ENCODE peak calls at places on chromosomes 6 and 20, in six cellular contexts. H, E, O, B, W and G are unnamed samples.
A peak's percentile ranks its signal among the peaks of the same experiment; 100 is the strongest.

GRCh38 chr6:163324928-163325784 is 89.4 kb upstream of the QKI start:
- DNase-seq in H (no peak), E (no peak), O (peak; percentile 62), B (peak; percentile 42), W (no peak), G (peak; percentile 44)

GRCh38 chr6:1094306-1094705 is 217.6 kb upstream of the FOXQ1 start:
- DNase-seq in H (no peak), E (no peak), O (no peak), B (peak; percentile 86), W (no peak), G (peak; percentile 83)

GRCh38 chr6:15242937-15243614 is 2.8 kb upstream of the JARID2 start:
- DNase-seq in H (no peak), E (no peak), O (no peak), B (no peak), W (no peak), G (no peak)

GRCh38 chr6:1015819-1016218 is 296.1 kb upstream of the FOXQ1 start:
- DNase-seq in H (peak; percentile 47), E (no peak), O (no peak), B (peak; percentile 16), W (no peak), G (peak; percentile 56)

GRCh38 chr20:18588554-18589043 is 745 bp downstream of the DTD1 start:
- DNase-seq in H (no peak), E (no peak), O (no peak), B (no peak), W (peak; percentile 47), G (no peak)

GRCh38 chr6:93644611-93645010 is 225.3 kb upstream of the EPHA7 start:
- DNase-seq in H (no peak), E (no peak), O (no peak), B (peak; percentile 39), W (no peak), G (no peak)

GRCh38 chr6:22401206-22401605 is 104.4 kb upstream of the PRL start:
- DNase-seq in H (no peak), E (no peak), O (peak; percentile 49), B (no peak), W (no peak), G (no peak)

GRCh38 chr20:39574061-39574460 is 611.9 kb downstream of the DHX35 start:
- DNase-seq in H (no peak), E (no peak), O (no peak), B (no peak), W (no peak), G (no peak)

GRCh38 chr20:35058184-35058583 is 34.4 kb downstream of the TRPC4AP start:
- DNase-seq in H (no peak), E (no peak), O (no peak), B (no peak), W (no peak), G (no peak)

GRCh38 chr6:167331565-167331964 is 6.7 kb downstream of the TTLL2 start:
- DNase-seq in H (no peak), E (no peak), O (no peak), B (no peak), W (no peak), G (no peak)

GRCh38 chr20:8326196-8326595 is 194.1 kb downstream of the PLCB1 start:
- DNase-seq in H (no peak), E (no peak), O (no peak), B (no peak), W (no peak), G (no peak)
- TF ChIP-seq CTCF in H (no peak), E (no peak), O (no peak), B (no peak), W (no peak), G (no peak)

DNA sequence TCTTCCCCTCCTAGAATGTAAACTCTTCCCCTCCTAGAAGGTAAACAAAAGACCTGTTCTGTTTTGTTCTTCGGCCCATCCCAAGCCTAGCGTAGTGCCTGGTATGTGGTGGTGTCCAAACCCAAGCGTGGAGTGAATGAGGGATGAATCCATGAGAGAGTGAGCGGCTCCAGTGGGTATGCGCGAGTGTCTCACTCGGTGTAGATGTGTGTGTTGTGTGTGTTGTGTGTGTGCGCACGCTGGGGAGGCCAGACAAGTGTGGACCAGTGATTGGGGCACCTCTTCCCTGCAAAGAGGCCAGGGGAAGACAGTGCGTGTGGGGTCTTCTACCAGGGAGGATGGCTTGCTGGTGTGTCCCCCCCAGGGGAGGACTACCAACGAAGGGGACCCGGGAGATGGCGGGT is 392 bp upstream of the SLC2A10 start:
- DNase-seq in H (peak; percentile 74), E (no peak), O (peak; percentile 14), B (no peak), W (no peak), G (no peak)
- H3K4me3 ChIP-seq in H (peak overlapping the region; percentile 86), E (peak overlapping the region; percentile 84), O (peak overlapping the region; percentile 93), B (no peak overlapping the region), W (peak overlapping the region; percentile 32), G (peak overlapping the region; percentile 72)

DNA sequence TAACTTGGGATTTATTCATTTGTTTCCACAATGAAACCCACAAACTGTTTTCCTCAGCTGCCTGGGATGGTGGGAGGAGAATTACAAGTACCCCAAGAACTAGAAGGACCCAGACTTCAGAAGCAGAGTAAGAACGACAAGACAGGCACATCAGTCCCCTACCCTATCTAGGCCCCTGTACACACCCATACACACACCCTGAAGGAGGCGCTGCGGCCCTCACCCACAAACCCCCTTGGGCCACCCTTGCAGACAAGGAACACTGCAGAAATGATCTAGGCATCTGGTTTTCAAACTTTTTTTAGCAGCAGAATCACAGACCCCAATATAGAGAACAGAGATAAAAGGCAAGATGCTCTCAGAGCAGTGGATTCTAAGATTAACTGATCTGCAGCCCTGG is 55.0 kb downstream of the TRERF1 start:
- DNase-seq in H (no peak), E (no peak), O (no peak), B (no peak), W (no peak), G (no peak)
- TF ChIP-seq CTCF in H (no peak), E (no peak), O (peak; percentile 26), B (peak; percentile 4), W (no peak), G (no peak)

GRCh38 chr20:43096471-43096870 is 93.2 kb downstream of the PTPRT start:
- DNase-seq in H (no peak), E (no peak), O (no peak), B (no peak), W (no peak), G (no peak)
- H3K4me3 ChIP-seq in H (no peak overlapping the region), E (no peak overlapping the region), O (no peak overlapping the region), B (no peak overlapping the region), W (no peak overlapping the region), G (no peak overlapping the region)

GRCh38 chr6:39843305-39844020 is 51.3 kb downstream of the DAAM2 start:
- DNase-seq in H (no peak), E (no peak), O (no peak), B (no peak), W (no peak), G (peak; percentile 65)
- TF ChIP-seq CTCF in H (no peak), E (no peak), O (no peak), B (no peak), W (no peak), G (no peak)

GRCh38 chr20:1490643-1491042 is 577 bp downstream of the SIRPB2 start:
- DNase-seq in H (peak; percentile 16), E (no peak), O (no peak), B (no peak), W (no peak), G (no peak)
- H3K4me3 ChIP-seq in H (peak overlapping the region; percentile 55), E (peak overlapping the region; percentile 46), O (no peak overlapping the region), B (no peak overlapping the region), W (no peak overlapping the region), G (no peak overlapping the region)

DNA sequence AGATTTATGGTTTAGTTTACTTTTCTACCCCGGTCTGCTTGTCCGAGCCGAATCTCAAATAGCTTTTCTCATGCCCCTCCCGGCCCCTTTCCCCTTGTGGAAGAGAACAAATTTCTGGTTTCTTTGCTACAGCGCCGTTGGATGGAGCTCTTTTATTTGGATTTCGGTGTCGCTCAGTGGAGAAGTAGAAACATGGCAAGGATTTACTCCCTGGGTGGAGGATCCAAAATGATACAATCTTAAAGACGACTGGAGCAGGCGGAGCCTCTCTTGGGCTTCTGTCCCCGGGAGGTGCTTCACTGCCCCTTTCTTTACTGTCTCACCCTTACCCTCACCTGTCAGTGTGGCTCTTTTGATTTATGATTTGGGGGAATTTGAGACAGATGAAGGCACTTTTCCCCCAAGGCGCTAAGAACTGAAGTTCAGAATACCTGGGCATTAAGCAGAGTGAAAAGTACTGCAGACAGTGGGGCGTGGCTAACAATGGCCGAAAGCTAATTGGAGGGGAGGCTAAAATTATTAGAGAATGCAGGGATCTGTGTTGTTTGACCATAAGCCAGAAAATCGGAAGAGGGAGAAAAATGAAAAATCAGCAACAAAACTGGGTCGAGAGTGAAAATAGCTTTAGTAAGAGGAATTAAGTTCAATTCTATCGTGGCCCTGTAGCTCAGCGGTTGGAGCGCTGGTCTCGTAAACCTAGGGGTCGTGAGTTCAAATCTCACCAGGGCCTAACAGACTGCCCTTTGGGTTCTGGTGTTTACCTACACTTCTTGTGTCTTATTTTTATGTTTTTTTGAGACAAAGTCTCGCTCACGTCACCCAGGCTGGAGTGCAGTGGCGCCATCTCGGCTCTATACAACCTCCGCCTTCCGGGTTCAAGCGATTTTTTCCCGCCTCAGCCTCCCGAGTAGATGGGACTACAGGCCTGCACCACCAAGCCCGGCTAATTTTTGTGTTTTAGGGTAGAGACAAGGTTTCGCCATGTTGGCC is 145.1 kb upstream of the ZNF184 start:
- DNase-seq in H (no peak), E (no peak), O (peak; percentile 73), B (peak; percentile 57), W (no peak), G (peak; percentile 66)
- TF ChIP-seq CTCF in H (no peak), E (no peak), O (peak; percentile 42), B (no peak), W (no peak), G (peak; percentile 3)